ENCODE peak calls at places on chromosomes 3 and 15, in five cellular contexts. One of them, this sample, is unnamed.

GRCh38 chr3:99656606-99657005 is 18.2 kb downstream of the COL8A1 start:
- ATAC-seq in T-helper 17 cell: no peak
- ATAC-seq in mucosa of descending colon: no peak
- ATAC-seq in GM12878: no peak
- ATAC-seq in left lobe of liver: no peak
- ATAC-seq in this sample: no peak

GRCh38 chr3:157335677-157336076 is 101.0 kb upstream of the PTX3 start:
- ATAC-seq in T-helper 17 cell: no peak
- ATAC-seq in mucosa of descending colon: no peak
- ATAC-seq in GM12878: no peak
- ATAC-seq in left lobe of liver: no peak
- ATAC-seq in this sample: peak

GRCh38 chr3:64345351-64345750 is 120.1 kb upstream of the PRICKLE2 start:
- ATAC-seq in T-helper 17 cell: no peak
- ATAC-seq in mucosa of descending colon: peak
- ATAC-seq in GM12878: no peak
- ATAC-seq in left lobe of liver: peak
- ATAC-seq in this sample: peak

GRCh38 chr3:195905970-195906864 is 2.1 kb downstream of the TNK2 start:
- ATAC-seq in T-helper 17 cell: peak
- ATAC-seq in mucosa of descending colon: no peak
- ATAC-seq in GM12878: peak
- ATAC-seq in left lobe of liver: no peak
- ATAC-seq in this sample: no peak

GRCh38 chr3:25433868-25434267 is 5.8 kb downstream of the RARB start:
- ATAC-seq in T-helper 17 cell: no peak
- ATAC-seq in mucosa of descending colon: no peak
- ATAC-seq in GM12878: no peak
- ATAC-seq in left lobe of liver: peak
- ATAC-seq in this sample: peak

GRCh38 chr3:11134794-11135193 is 19.5 kb upstream of the HRH1 start:
- ATAC-seq in T-helper 17 cell: no peak
- ATAC-seq in mucosa of descending colon: no peak
- ATAC-seq in GM12878: no peak
- ATAC-seq in left lobe of liver: no peak
- ATAC-seq in this sample: no peak

GRCh38 chr3:18725668-18726407 is 300.7 kb upstream of the SATB1 start:
- ATAC-seq in T-helper 17 cell: peak
- ATAC-seq in mucosa of descending colon: peak
- ATAC-seq in GM12878: no peak
- ATAC-seq in left lobe of liver: no peak
- ATAC-seq in this sample: no peak

GRCh38 chr15:77486542-77487478 is 66.1 kb downstream of the HMG20A start:
- ATAC-seq in T-helper 17 cell: no peak
- ATAC-seq in mucosa of descending colon: no peak
- ATAC-seq in GM12878: no peak
- ATAC-seq in left lobe of liver: no peak
- ATAC-seq in this sample: no peak

GRCh38 chr15:62277816-62278394 is 112.8 kb upstream of the C2CD4B start:
- ATAC-seq in T-helper 17 cell: no peak
- ATAC-seq in mucosa of descending colon: no peak
- ATAC-seq in GM12878: peak
- ATAC-seq in left lobe of liver: peak
- ATAC-seq in this sample: no peak

This sample was measured in SK-N-SH treated with all-trans-retinoic acid at 6 μM for 48 hours.